ENCODE peak calls at places on chromosomes 16 and 17, in ten cellular contexts. W is A549, G is prostate gland, V is esophagus muscularis mucosa, H is body of pancreas, Y is GM12891, J is lower leg skin, M is gastrocnemius medialis, C is IMR-90, Z is testis. O is an unnamed sample.

GRCh38 chr17:50354198-50354597 is 8.3 kb downstream of the XYLT2 start:
- DNase-seq in J (peak), C (no peak), Y (no peak), Z (no peak), W (no peak), H (no peak), M (no peak), V (no peak), G (no peak), O (no peak)

GRCh38 chr17:78252111-78252634 is 20.7 kb downstream of the TMEM235 start:
- DNase-seq in V (no peak), H (no peak), Z (no peak), W (no peak), M (no peak), C (no peak), Y (peak), J (no peak), G (no peak), O (no peak)

GRCh38 chr16:56838622-56839337 is 26.2 kb upstream of the SLC12A3 start:
- DNase-seq in C (no peak), G (no peak), W (no peak), H (no peak), Z (no peak), J (no peak), Y (no peak), V (no peak), M (no peak), O (no peak)

GRCh38 chr17:50165066-50165465 is 739 bp upstream of the SGCA start:
- DNase-seq in C (no peak), Y (no peak), Z (no peak), M (no peak), V (no peak), W (no peak), J (no peak), G (no peak), H (no peak), O (no peak)

GRCh38 chr17:46205975-46206374 is 12.7 kb upstream of the KANSL1 start:
- DNase-seq in M (no peak), V (no peak), W (no peak), C (no peak), G (no peak), H (no peak), Z (no peak), J (no peak), Y (no peak), O (no peak)

GRCh38 chr16:56269824-56270684 is 78.8 kb downstream of the GNAO1 start:
- DNase-seq in Y (no peak), J (no peak), Z (peak), W (peak), H (peak), V (no peak), C (peak), G (no peak), M (no peak), O (no peak)

GRCh38 chr16:76464973-76465620 is 187.9 kb downstream of the CNTNAP4 start:
- DNase-seq in M (no peak), Y (no peak), J (no peak), W (no peak), Z (no peak), H (no peak), V (no peak), G (no peak), C (no peak), O (no peak)

GRCh38 chr17:1071103-1071825 is 74.3 kb downstream of the TIMM22 start:
- DNase-seq in W (no peak), C (no peak), V (no peak), M (no peak), J (no peak), Z (no peak), H (no peak), Y (no peak), G (no peak), O (no peak)

GRCh38 chr16:66539628-66540469 is 10.1 kb downstream of the TK2 start:
- DNase-seq in W (no peak), J (peak), H (no peak), C (no peak), Y (no peak), Z (no peak), G (no peak), V (no peak), M (no peak), O (no peak)

GRCh38 chr16:11492808-11493530 is 93.8 kb downstream of the LITAF start:
- DNase-seq in M (no peak), J (no peak), V (no peak), Y (no peak), Z (no peak), G (no peak), H (no peak), C (no peak), W (no peak), O (no peak)

GRCh38 chr16:56866955-56867830 is 2.2 kb downstream of the SLC12A3 start:
- DNase-seq in M (no peak), W (peak), J (no peak), H (peak), G (peak), Z (peak), C (peak), Y (no peak), V (no peak), O (peak)

GRCh38 chr17:40319651-40320550 is 10.9 kb downstream of the RARA start:
- DNase-seq in G (no peak), J (peak), Z (peak), M (no peak), H (peak), C (no peak), W (no peak), V (no peak), Y (no peak), O (no peak)

GRCh38 chr16:66169817-66170216 is 196.7 kb upstream of the CDH5 start:
- DNase-seq in H (no peak), W (no peak), V (no peak), Y (no peak), M (no peak), Z (no peak), G (no peak), C (no peak), J (no peak), O (no peak)

GRCh38 chr16:53417011-53417410 is 17.3 kb upstream of the RBL2 start:
- DNase-seq in M (no peak), G (no peak), W (no peak), V (no peak), H (no peak), C (peak), Z (no peak), Y (no peak), J (no peak), O (no peak)

GRCh38 chr16:89099905-89100304 is 6.3 kb downstream of the ACSF3 start:
- DNase-seq in Z (no peak), M (no peak), V (no peak), C (no peak), G (no peak), H (no peak), Y (no peak), J (no peak), W (no peak), O (no peak)

GRCh38 chr17:39134878-39135277 is 16.6 kb downstream of the PLXDC1 start:
- DNase-seq in V (no peak), Z (no peak), H (no peak), C (peak), Y (no peak), J (no peak), M (no peak), W (no peak), G (no peak), O (no peak)

GRCh38 chr16:50438041-50438437 is 69.3 kb upstream of the BRD7 start:
- DNase-seq in H (no peak), V (peak), M (no peak), Y (no peak), W (no peak), J (peak), C (no peak), G (no peak), Z (no peak), O (no peak)

GRCh38 chr16:85586360-85587145 is 26.6 kb upstream of the GSE1 start:
- DNase-seq in G (no peak), J (no peak), Y (no peak), V (no peak), H (peak), W (no peak), C (peak), Z (peak), M (no peak), O (no peak)

GRCh38 chr16:9138021-9138680 is 46.7 kb downstream of the HAPSTR1 start:
- DNase-seq in W (no peak), G (no peak), M (no peak), Z (no peak), V (no peak), J (no peak), H (no peak), Y (no peak), C (no peak), O (no peak)

GRCh38 chr17:50280068-50280467 is 5.8 kb downstream of the TMEM92 start:
- DNase-seq in G (no peak), C (no peak), W (no peak), H (no peak), Z (no peak), Y (peak), M (no peak), V (no peak), J (no peak), O (no peak)

GRCh38 chr17:46013502-46014165 is 14.6 kb downstream of the STH start:
- DNase-seq in C (peak), G (no peak), M (no peak), Z (no peak), V (no peak), W (no peak), Y (no peak), H (no peak), J (no peak), O (no peak)

GRCh38 chr17:1829189-1829578 is 518 bp downstream of the SMYD4 start:
- DNase-seq in V (no peak), G (no peak), M (peak), W (peak), Z (peak), Y (no peak), J (no peak), H (peak), C (no peak), O (peak)

GRCh38 chr16:21599994-21600773 is 807 bp downstream of the METTL9 start:
- DNase-seq in V (no peak), H (no peak), G (peak), Y (no peak), C (peak), J (no peak), W (peak), M (no peak), Z (no peak), O (peak)

GRCh38 chr17:42537156-42537805 is 1.2 kb downstream of the NAGLU start:
- DNase-seq in C (no peak), W (no peak), V (no peak), H (no peak), Y (no peak), Z (no peak), G (no peak), J (no peak), M (no peak), O (no peak)

GRCh38 chr16:27024010-27024409 is 42.7 kb upstream of the C16orf82 start:
- DNase-seq in H (no peak), Z (no peak), Y (no peak), M (no peak), J (peak), C (no peak), W (no peak), G (no peak), V (no peak), O (no peak)

GRCh38 chr17:13725286-13725990 is 123.7 kb upstream of the HS3ST3A1 start:
- DNase-seq in Y (no peak), H (no peak), J (no peak), G (no peak), C (peak), Z (no peak), W (peak), V (no peak), M (no peak), O (no peak)

GRCh38 chr17:2337811-2338657 is 733 bp downstream of the SGSM2 start:
- DNase-seq in J (no peak), Y (peak), H (peak), Z (peak), W (peak), C (peak), G (peak), V (no peak), M (peak), O (peak)

DNA sequence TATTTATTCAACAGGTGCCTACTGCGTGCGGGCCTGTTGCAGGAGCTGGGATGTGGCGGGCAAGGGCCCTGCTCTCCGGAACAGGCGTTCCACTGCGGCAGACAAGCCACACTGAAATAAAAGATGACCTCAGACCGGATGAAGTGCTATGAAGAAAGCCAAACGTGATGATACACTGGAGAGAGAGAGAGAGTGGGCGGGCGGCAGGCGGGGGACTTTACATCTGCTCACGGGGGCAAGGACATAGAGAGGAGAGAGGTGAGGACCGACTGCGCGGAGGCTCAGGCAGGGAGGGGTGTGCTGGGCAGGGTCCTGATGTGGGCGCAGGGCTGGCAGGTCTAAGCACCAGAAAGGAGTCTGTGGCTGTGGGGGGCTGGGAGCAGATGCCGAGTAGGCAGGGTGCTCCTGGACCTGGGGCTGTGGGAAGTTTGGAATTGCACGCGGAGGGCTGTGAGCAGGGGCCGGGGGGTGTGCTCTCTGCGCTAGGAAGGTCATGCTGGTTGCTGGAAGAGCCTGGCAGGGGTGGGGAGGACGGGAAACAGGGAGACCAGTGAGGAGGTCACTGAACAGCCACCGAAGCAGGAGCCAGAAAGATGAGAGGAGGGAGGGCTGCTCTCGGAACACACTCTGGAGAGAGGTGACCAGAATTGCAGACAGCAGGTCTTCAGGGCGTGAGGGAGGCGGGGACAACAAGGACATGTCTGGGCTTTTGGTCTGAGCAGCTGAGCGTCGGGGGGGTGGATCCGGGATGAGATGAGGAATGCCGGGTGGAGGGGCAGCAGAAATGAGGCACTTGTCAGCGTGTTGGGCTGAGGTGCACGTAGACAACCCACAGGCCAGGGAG is 9.9 kb downstream of the MXRA7 start:
- DNase-seq in W (no peak), H (peak), C (peak), G (peak), Y (no peak), Z (peak), J (no peak), M (peak), V (peak), O (no peak)
- TF ChIP-seq POLR2A in W (no peak), H (no peak), C (peak), G (no peak), Y (no peak), Z (no peak), J (no peak), M (peak), V (no peak), O (no peak)

DNA sequence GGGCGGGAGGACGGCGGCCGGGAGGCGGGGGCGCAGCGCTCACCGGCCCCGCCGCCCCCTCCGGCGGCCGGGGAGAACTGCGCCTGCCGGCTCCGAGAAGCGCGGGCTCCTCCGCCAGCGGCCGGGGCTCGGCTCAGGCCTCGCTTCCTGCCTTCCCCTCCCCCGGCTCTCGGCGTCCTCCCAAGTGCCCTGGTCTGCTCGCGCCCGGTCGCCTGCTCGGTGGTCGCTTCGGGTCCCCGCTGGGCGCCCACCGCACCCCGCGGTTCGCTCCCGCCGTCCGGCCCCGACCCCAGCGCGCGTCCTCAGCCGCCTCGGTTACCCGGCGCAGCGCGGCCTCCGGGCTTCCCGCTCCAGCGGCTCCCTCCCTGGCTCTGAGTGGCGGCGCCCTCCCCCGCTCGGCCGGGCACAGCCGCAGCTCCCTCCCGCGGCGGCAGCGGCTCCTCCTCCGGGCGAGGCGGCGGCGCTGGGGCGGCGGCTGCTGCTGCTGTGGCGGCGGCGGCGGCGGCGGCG is 294 bp downstream of the UBTF start:
- DNase-seq in Y (peak), Z (peak), J (peak), V (no peak), C (peak), W (peak), G (peak), M (peak), H (peak), O (peak)
- TF ChIP-seq POLR2A in Y (peak), Z (no peak), J (no peak), V (no peak), C (peak), W (no peak), G (no peak), M (peak), H (peak), O (peak)

DNA sequence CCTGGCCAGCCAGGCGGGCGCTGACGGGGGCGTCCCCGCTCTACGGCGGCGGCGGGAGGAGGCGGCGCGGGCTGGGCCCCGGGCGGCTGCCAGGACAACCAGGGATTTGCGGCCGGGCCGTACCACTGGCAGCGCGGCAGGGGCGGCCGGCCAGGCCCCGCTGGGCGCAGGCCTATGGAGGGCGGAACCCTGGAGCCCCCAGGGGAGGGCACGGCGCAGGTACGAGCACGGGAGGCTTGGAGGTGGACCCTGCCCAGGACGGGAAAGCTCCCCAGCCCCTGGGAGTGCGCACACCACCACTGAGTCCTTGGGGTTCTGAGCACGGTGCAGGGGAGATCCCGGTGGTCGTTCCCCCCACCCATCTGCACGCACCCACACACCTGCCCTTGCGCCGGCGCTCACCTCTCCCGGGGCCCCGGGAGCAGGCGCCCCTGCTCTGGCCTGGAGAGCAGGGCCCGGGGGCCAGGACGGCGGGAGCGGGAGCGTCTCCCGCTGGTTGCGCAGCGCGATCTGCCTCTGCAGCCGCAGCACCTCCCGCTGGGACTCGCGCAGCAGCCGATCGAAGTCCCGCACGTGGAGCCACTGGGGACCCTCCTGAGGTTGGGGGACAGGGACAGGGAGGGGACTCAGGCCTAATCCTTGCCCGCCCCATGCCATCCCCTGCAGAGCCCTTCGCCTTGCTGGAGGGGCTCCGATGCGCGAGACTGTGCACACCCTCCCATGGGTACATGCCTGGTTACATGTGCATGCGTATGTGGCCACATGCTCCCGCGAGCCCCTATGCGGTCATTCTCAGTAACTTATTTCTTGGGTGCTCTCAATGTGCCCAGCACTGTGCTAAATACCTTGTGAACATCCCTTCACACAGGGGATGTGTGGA is 3.9 kb downstream of the TSPOAP1 start:
- DNase-seq in Y (no peak), G (peak), W (no peak), Z (no peak), J (no peak), C (peak), M (no peak), V (no peak), H (peak), O (no peak)
- TF ChIP-seq POLR2A in Y (peak), G (no peak), W (no peak), Z (no peak), J (no peak), C (no peak), M (no peak), V (no peak), H (peak), O (no peak)

DNA sequence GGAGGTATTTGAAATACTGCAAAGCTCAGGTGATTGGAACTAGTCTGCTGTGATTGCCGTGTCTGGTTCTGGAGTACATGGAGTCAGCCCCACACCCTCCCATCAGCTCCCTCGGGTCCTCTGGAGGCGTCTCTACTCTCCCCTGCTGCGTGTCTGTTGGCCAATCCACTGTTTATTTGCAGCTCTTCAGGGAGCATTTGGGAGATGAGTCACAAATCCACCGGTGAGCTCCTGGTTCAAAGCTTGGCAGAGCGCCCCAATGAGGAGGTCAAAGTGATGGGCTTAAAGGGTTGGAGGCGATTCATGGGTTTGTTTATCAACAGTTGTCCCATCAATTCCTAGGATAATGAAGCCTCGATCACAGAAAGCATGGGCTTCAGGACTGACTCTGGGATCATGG is 14.6 kb downstream of the CALB2 start:
- DNase-seq in M (no peak), Z (no peak), C (peak), J (no peak), G (no peak), Y (no peak), W (peak), H (no peak), V (no peak), O (peak)
- TF ChIP-seq POLR2A in M (no peak), Z (no peak), C (no peak), J (no peak), G (no peak), Y (no peak), W (no peak), H (no peak), V (no peak), O (no peak)